ENCODE peak calls at places on chromosomes 4 and X, in four cellular contexts. P is PC-3, L is HCT116, O is GM23338. V is an unnamed sample.

GRCh38 chrX:118499295-118499694 is 3.7 kb downstream of the DOCK11 start:
- DNase-seq in P (no peak), L (no peak), O (peak; percentile 64), V (no peak)

GRCh38 chrX:30900227-30900626 is 11.2 kb upstream of the TAB3 start:
- DNase-seq in P (peak; percentile 66), L (no peak), O (no peak), V (no peak)

GRCh38 chr4:108213308-108213707 is 44.6 kb upstream of the LEF1 start:
- DNase-seq in P (no peak), L (no peak), O (no peak), V (no peak)

GRCh38 chr4:125961626-125962025 is 646.9 kb downstream of the FAT4 start:
- DNase-seq in P (no peak), L (no peak), O (no peak), V (no peak)

GRCh38 chr4:99506781-99507180 is 4.0 kb upstream of the C4orf17 start:
- DNase-seq in P (peak; percentile 4), L (no peak), O (no peak), V (no peak)

GRCh38 chr4:176400816-176401461 is 81.2 kb downstream of the SPCS3 start:
- DNase-seq in P (peak; percentile 87), L (no peak), O (no peak), V (no peak)

GRCh38 chr4:81221303-81222081 is 6.5 kb upstream of the PRKG2 start:
- DNase-seq in P (no peak), L (no peak), O (peak; percentile 6), V (no peak)

GRCh38 chr4:5532100-5532499 is 176.3 kb downstream of the EVC2 start:
- DNase-seq in P (no peak), L (no peak), O (no peak), V (no peak)

GRCh38 chr4:86558258-86558657 is 35.9 kb upstream of the PTPN13 start:
- DNase-seq in P (no peak), L (no peak), O (no peak), V (no peak)

GRCh38 chrX:26442340-26442739 is 226.4 kb downstream of the MAGEB5 start:
- DNase-seq in P (peak; percentile 4), L (peak; percentile 2), O (peak; percentile 43), V (no peak)

GRCh38 chr4:115671581-115671980 is 558.2 kb upstream of the NDST4 start:
- DNase-seq in P (peak; percentile 70), L (no peak), O (no peak), V (no peak)

GRCh38 chr4:73762409-73762808 is 22.0 kb downstream of the CXCL8 start:
- DNase-seq in P (no peak), L (no peak), O (no peak), V (no peak)

GRCh38 chr4:81314196-81314896 is 99.3 kb upstream of the PRKG2 start:
- DNase-seq in P (peak; percentile 55), L (no peak), O (no peak), V (peak; percentile 74)

GRCh38 chr4:39539026-39539690 is 11.9 kb upstream of the UGDH start:
- DNase-seq in P (peak; percentile 68), L (no peak), O (no peak), V (no peak)

GRCh38 chrX:44062842-44063241 is 89.7 kb upstream of the NDP start:
- DNase-seq in P (peak; percentile 62), L (no peak), O (no peak), V (no peak)
- TF ChIP-seq EZH2phosphoT487 in P (no peak), L (no peak), O (no peak), V (no peak)

GRCh38 chr4:105594094-105595010 is 41.9 kb downstream of the ARHGEF38 start:
- DNase-seq in P (peak; percentile 80), L (no peak), O (no peak), V (peak; percentile 5)
- H3K4me3 ChIP-seq in P (no peak overlapping the region), L (no peak overlapping the region), O (no peak overlapping the region), V (no peak overlapping the region)

GRCh38 chr4:8201341-8201781 is 2.3 kb downstream of the SH3TC1 start:
- DNase-seq in P (no peak), L (no peak), O (no peak), V (peak; percentile 75)
- H3K79me2 ChIP-seq in P (peaks cover 16% of the 10 kb centered on the region), L (no peaks in the 10 kb centered on the region), O (no peaks in the 10 kb centered on the region), V (no peaks in the 10 kb centered on the region)

GRCh38 chr4:114512595-114513295 is 85.9 kb upstream of the UGT8 start:
- DNase-seq in P (peak; percentile 66), L (no peak), O (no peak), V (no peak)
- TF ChIP-seq EZH2phosphoT487 in P (no peak), L (no peak), O (no peak), V (no peak)

GRCh38 chrX:53438832-53439230 is 4.7 kb upstream of the HSD17B10 start:
- DNase-seq in P (no peak), L (no peak), O (no peak), V (no peak)

GRCh38 chrX:53441531-53442321 is 7.6 kb upstream of the HSD17B10 start:
- DNase-seq in P (peak; percentile 92), L (peak; percentile 71), O (peak; percentile 78), V (no peak)

GRCh38 chrX:53438174-53438831 is 4.1 kb upstream of the HSD17B10 start:
- DNase-seq in P (no peak), L (no peak), O (no peak), V (no peak)

GRCh38 chrX:53440631-53441517 is 6.7 kb upstream of the HSD17B10 start:
- DNase-seq in P (peak; percentile 72), L (no peak), O (peak; percentile 30), V (no peak)

DNA sequence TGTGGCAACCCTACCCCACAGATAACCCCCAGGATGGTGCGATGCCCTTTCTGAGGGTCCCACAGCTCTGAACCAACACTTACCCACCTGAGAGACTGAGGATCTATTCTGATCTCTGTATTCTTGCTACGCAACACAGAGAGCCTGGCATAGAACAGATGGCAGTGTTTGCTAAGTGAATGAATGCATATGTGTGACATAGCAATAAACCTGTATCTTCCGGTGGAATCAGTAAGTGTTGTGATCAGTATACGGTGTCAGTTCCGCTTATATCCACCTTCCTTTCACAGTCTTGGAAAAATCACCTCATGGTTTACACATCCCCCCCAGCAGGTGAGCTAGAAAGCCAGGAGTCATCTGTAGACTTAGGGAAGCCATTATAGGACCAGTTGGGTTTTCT is 5.9 kb upstream of the HSD17B10 start:
- DNase-seq in P (peak; percentile 48), L (no peak), O (no peak), V (no peak)
- H3K4me3 ChIP-seq in P (peak overlapping the region; percentile 68), L (peak overlapping the region; percentile 51), O (peak overlapping the region; percentile 63), V (no peak overlapping the region)

GRCh38 chrX:134933248-134933647 is 57.5 kb upstream of the SMIM10 start:
- DNase-seq in P (no peak), L (no peak), O (no peak), V (no peak)
- H3K79me2 ChIP-seq in P (no peaks in the 10 kb centered on the region), L (no peaks in the 10 kb centered on the region), O (no peaks in the 10 kb centered on the region), V (no peaks in the 10 kb centered on the region)

DNA sequence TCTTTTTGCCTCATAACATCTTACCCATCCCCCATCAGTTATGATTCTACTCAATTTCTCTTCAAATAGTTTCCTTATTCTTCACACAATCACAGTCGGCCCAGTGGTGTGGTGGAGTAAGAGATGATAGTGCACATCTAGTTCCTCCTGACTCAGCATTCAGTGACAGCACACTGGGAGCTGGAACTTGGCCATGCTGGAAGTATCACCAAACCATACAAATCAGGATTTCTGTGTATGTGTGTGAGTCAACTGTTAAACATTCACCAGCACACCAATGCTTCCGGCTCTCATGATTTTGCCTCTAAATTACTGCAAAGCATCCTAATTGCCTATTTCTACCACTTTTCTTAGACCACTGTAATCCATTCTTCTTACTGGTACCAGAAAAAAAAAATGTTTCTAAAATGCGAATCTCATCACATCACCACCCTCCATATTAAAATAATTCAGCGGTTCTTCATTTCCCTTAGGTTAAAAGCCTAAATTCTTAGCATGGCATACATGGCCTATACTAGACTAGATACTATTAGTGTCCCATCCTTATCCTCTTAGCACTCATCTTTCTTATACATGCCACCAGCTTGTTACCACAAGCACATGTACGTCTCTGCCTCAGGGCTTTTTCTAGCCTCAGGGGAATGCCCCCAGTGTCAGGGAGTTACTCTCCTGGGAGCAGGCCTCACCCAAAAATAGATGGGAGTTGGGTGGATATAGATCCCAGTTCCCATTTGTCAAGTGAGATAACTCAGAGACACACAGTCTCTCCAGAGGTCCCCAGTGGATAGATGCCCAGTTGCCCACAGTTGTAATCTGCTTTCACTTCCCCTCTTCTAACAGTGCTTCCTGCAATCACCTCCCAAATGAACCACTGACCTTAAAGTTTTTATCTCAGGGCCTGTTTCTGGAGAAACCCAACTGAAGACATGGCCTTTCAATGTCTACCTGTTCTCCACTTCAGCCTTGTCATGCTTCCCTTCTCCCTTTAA is 49.2 kb upstream of the DDX53 start:
- DNase-seq in P (peak; percentile 88), L (no peak), O (no peak), V (no peak)
- TF ChIP-seq EZH2phosphoT487 in P (no peak), L (no peak), O (no peak), V (no peak)